ENCODE peak calls at places on chromosomes 2 and 18, in four cellular contexts. G, Z, I and A are unnamed samples.

GRCh38 chr2:236459393-236459792 is 110.2 kb upstream of the ACKR3 start:
- DNase-seq in G (no peak), I (no peak), Z (no peak), A (no peak)

GRCh38 chr2:8679827-8680731 is 1.8 kb upstream of the ID2 start:
- DNase-seq in G (no peak), Z (peak; percentile 56), I (peak; percentile 43), A (peak; percentile 26)

GRCh38 chr2:237875234-237876055 is 16.0 kb downstream of the RAMP1 start:
- DNase-seq in I (no peak), Z (no peak), G (no peak), A (no peak)

GRCh38 chr2:120826716-120827410 is 91.2 kb downstream of the GLI2 start:
- DNase-seq in I (no peak), Z (no peak), G (no peak), A (no peak)

GRCh38 chr18:28728891-28729290 is 552.0 kb upstream of the CDH2 start:
- DNase-seq in G (no peak), Z (no peak), I (peak; percentile 20), A (no peak)

GRCh38 chr2:218387369-218388194 is 5.5 kb downstream of the SLC11A1 start:
- DNase-seq in I (peak; percentile 80), G (peak; percentile 88), Z (peak; percentile 83), A (no peak)

GRCh38 chr2:137951606-137952005 is 12.7 kb upstream of the HNMT start:
- DNase-seq in I (peak; percentile 84), G (no peak), Z (no peak), A (no peak)

GRCh38 chr2:241834853-241835210 is 23.9 kb downstream of the PDCD1 start:
- DNase-seq in I (no peak), Z (no peak), G (no peak), A (no peak)

GRCh38 chr2:241656190-241656741 is 18.8 kb downstream of the ATG4B start:
- DNase-seq in I (no peak), Z (no peak), G (no peak), A (no peak)

GRCh38 chr18:48994044-48994651 is 43.4 kb upstream of the SMAD7 start:
- DNase-seq in I (peak; percentile 83), Z (no peak), G (no peak), A (no peak)

GRCh38 chr2:202267495-202267894 is 1.9 kb downstream of the NOP58 start:
- DNase-seq in Z (no peak), G (no peak), I (no peak), A (no peak)

GRCh38 chr2:18926633-18927524 is 337.5 kb upstream of the NT5C1B start:
- DNase-seq in I (no peak), Z (no peak), G (no peak), A (no peak)

GRCh38 chr2:239182981-239183791 is 217.6 kb downstream of the HDAC4 start:
- DNase-seq in Z (no peak), I (no peak), G (peak; percentile 20), A (no peak)

GRCh38 chr2:157833721-157834120 is 42.4 kb downstream of the ACVR1 start:
- DNase-seq in Z (no peak), G (no peak), I (no peak), A (no peak)

GRCh38 chr18:43882358-43882757 is 605.1 kb upstream of the SYT4 start:
- DNase-seq in I (no peak), Z (no peak), G (no peak), A (no peak)

GRCh38 chr18:64127172-64127571 is 21.7 kb downstream of the LINC00305 start:
- DNase-seq in Z (no peak), G (no peak), I (no peak), A (no peak)

GRCh38 chr2:234309431-234309830 is 187.4 kb downstream of the ARL4C start:
- DNase-seq in G (no peak), I (no peak), Z (no peak), A (no peak)

GRCh38 chr2:150624001-150624401 is 136.5 kb upstream of the RND3 start:
- DNase-seq in I (no peak), G (no peak), Z (no peak), A (no peak)

GRCh38 chr18:55152801-55153200 is 193.5 kb upstream of the CCDC68 start:
- DNase-seq in G (no peak), I (peak; percentile 73), Z (no peak), A (no peak)

GRCh38 chr2:189179607-189179979 is at the start of gene COL5A2:
- DNase-seq in G (peak; percentile 42), I (peak; percentile 91), Z (peak; percentile 90), A (peak; percentile 40)

GRCh38 chr2:189178726-189179606 is 595 bp downstream of the COL5A2 start:
- DNase-seq in Z (peak; percentile 75), I (peak; percentile 78), G (no peak), A (peak; percentile 37)

GRCh38 chr2:189178007-189178406 is 1.6 kb downstream of the COL5A2 start:
- DNase-seq in I (peak; percentile 51), G (no peak), Z (no peak), A (no peak)

GRCh38 chr2:189183170-189183569 is 3.6 kb upstream of the COL5A2 start:
- DNase-seq in Z (no peak), I (no peak), G (no peak), A (no peak)

GRCh38 chr2:189181706-189182105 is 2.1 kb upstream of the COL5A2 start:
- DNase-seq in Z (no peak), I (no peak), G (no peak), A (no peak)
- H2AK5ac ChIP-seq in Z (no peak overlapping the region), I (no peak overlapping the region), G (no peak overlapping the region), A (no peak overlapping the region)

GRCh38 chr2:216344206-216344957 is 27.9 kb downstream of the MARCHF4 start:
- DNase-seq in G (no peak), Z (peak; percentile 49), I (no peak), A (no peak)
- H3K4me1 ChIP-seq in G (peaks cover 23% of the 10 kb centered on the region), Z (peaks cover 32% of the 10 kb centered on the region), I (peaks cover 33% of the 10 kb centered on the region), A (peaks cover 37% of the 10 kb centered on the region)

GRCh38 chr18:657311-657997 is at the start of gene TYMS:
- DNase-seq in G (peak; percentile 76), Z (peak; percentile 83), I (peak; percentile 51), A (peak; percentile 62)

GRCh38 chr18:657998-658946 is 819 bp downstream of the TYMS start:
- DNase-seq in G (peak; percentile 92), Z (peak; percentile 96), I (peak; percentile 84), A (peak; percentile 82)

GRCh38 chr18:659597-659996 is 2.1 kb downstream of the TYMS start:
- DNase-seq in I (no peak), Z (no peak), G (no peak), A (no peak)

GRCh38 chr18:662197-662596 is 4.7 kb downstream of the TYMS start:
- DNase-seq in G (no peak), I (no peak), Z (no peak), A (no peak)

DNA sequence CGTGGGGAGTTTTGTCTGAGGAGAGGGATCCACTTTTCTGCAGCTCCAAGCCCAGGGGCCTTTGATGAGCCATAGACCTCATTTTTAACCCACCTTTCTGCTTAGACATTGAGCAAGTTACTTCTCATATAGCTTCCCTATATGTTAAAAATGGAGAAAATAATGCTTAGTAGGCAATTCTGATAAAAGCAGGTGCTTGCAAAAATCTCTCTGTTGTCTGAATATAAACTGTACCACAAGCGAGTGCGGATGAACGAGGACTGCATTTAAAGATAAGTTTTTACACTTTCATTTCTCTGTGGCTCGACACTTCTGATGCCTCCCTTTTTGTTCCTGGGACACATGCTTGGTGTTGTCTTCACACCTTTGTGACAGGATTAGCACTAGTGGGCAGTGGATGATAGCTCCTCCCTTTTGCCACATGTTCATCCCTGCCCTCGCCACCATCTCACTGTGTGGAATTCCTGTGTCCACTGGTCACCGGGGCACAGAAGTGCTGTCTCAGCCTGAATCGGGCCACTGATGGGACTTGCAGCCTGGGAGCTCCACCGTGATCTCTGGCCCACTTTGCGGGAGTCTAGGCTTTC is 1.6 kb downstream of the TYMS start:
- DNase-seq in I (no peak), Z (no peak), G (no peak), A (no peak)
- H2AK5ac ChIP-seq in I (peak overlapping the region; percentile 82), Z (no peak overlapping the region), G (no peak overlapping the region), A (peak overlapping the region; percentile 90)

GRCh38 chr18:5464241-5464640 is 79.6 kb downstream of the EPB41L3 start:
- DNase-seq in G (no peak), Z (no peak), I (no peak), A (no peak)
- H3K4me1 ChIP-seq in G (no peaks in the 10 kb centered on the region), Z (no peaks in the 10 kb centered on the region), I (peaks cover 6% of the 10 kb centered on the region), A (no peaks in the 10 kb centered on the region)

DNA sequence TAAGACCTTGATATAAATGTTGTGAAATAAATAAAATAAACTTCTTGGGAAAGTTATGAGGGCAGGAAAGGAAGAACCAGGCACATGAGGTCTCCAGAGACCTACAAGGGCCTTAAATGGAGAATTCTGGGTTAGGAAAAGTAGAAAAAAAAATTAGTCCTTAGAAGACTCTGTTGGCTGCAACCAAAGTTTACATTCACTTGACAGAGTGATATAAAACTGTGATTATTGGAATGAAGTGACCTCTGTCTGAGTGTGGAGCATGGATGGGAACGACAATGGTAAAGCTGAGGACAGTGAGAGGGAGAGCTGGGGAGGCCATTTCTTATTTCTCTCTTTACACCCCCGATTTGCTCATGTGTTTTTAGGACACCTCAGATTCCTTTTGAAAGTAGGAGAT is 29.0 kb upstream of the CAVIN2 start:
- DNase-seq in I (no peak), Z (no peak), G (no peak), A (no peak)
- H2AK5ac ChIP-seq in I (no peak overlapping the region), Z (no peak overlapping the region), G (no peak overlapping the region), A (no peak overlapping the region)

GRCh38 chr2:68244456-68244855 is 7.9 kb downstream of the PPP3R1 start:
- DNase-seq in I (no peak), Z (peak; percentile 18), G (no peak), A (no peak)
- H3K4me1 ChIP-seq in I (peaks cover 21% of the 10 kb centered on the region), Z (peaks cover 21% of the 10 kb centered on the region), G (peaks cover 6% of the 10 kb centered on the region), A (peaks cover 8% of the 10 kb centered on the region)